ENCODE peak calls at places on chromosomes 1 and 21, in four cellular contexts. S is K562, W is GM12878, X is H1. U is an unnamed sample.
A peak's percentile ranks its signal among the peaks of the same experiment; 100 is the strongest.

GRCh38 chr1:20981903-20982695 is 194.6 kb downstream of the EIF4G3 start:
- DNase-seq in S (no peak), W (no peak), X (no peak), U (peak; percentile 28)

GRCh38 chr1:115278241-115278640 is 59.8 kb downstream of the NGF start:
- DNase-seq in S (no peak), W (no peak), X (no peak), U (no peak)

GRCh38 chr1:214549604-214550338 is 1.6 kb downstream of the PTPN14 start:
- DNase-seq in S (no peak), W (no peak), X (no peak), U (no peak)

GRCh38 chr21:46289655-46290178 is 3.6 kb downstream of the YBEY start:
- DNase-seq in S (no peak), W (no peak), X (no peak), U (no peak)

GRCh38 chr1:107740574-107740973 is 224.4 kb downstream of the VAV3 start:
- DNase-seq in S (no peak), W (no peak), X (no peak), U (no peak)

GRCh38 chr1:89309828-89310227 is 37.2 kb upstream of the GBP5 start:
- DNase-seq in S (no peak), W (no peak), X (no peak), U (no peak)

GRCh38 chr1:41314376-41314775 is 46.9 kb upstream of the FOXO6 start:
- DNase-seq in S (peak; percentile 4), W (no peak), X (no peak), U (no peak)

GRCh38 chr1:156676820-156677615 is at the start of gene NES:
- DNase-seq in S (peak; percentile 92), W (no peak), X (no peak), U (peak; percentile 75)

GRCh38 chr1:195520757-195521156 is 1087.5 kb downstream of the KCNT2 start:
- DNase-seq in S (no peak), W (no peak), X (no peak), U (no peak)

GRCh38 chr1:6424619-6425593 is at the start of gene ESPN:
- DNase-seq in S (peak; percentile 93), W (no peak), X (no peak), U (no peak)

GRCh38 chr21:34728479-34728878 is 59.7 kb downstream of the CLIC6 start:
- DNase-seq in S (no peak), W (no peak), X (no peak), U (no peak)

GRCh38 chr1:119893238-119893791 is 3.0 kb downstream of the ADAM30 start:
- DNase-seq in S (no peak), W (no peak), X (no peak), U (no peak)

GRCh38 chr1:43706598-43707190 is 642 bp upstream of the ST3GAL3 start:
- DNase-seq in S (peak; percentile 30), W (no peak), X (peak; percentile 17), U (peak; percentile 20)

GRCh38 chr1:227725036-227725435 is 10.1 kb downstream of the JMJD4 start:
- DNase-seq in S (no peak), W (no peak), X (no peak), U (no peak)

GRCh38 chr1:218591966-218592365 is 246.8 kb downstream of the TGFB2 start:
- DNase-seq in S (no peak), W (no peak), X (no peak), U (no peak)

GRCh38 chr1:247228133-247228532 is 27.7 kb upstream of the VN1R5 start:
- DNase-seq in S (no peak), W (no peak), X (no peak), U (no peak)

GRCh38 chr1:67019600-67020136 is 34.3 kb downstream of the SLC35D1 start:
- DNase-seq in S (no peak), W (no peak), X (no peak), U (no peak)

GRCh38 chr1:9041116-9041779 is 15.0 kb upstream of the SLC2A7 start:
- DNase-seq in S (no peak), W (no peak), X (no peak), U (no peak)

GRCh38 chr1:9047019-9047418 is 20.8 kb upstream of the SLC2A7 start:
- DNase-seq in S (no peak), W (no peak), X (no peak), U (no peak)

GRCh38 chr1:9042272-9042671 is 16.0 kb upstream of the SLC2A7 start:
- DNase-seq in S (no peak), W (no peak), X (no peak), U (no peak)

GRCh38 chr1:9040659-9041030 is 14.4 kb upstream of the SLC2A7 start:
- DNase-seq in S (no peak), W (no peak), X (no peak), U (no peak)

DNA sequence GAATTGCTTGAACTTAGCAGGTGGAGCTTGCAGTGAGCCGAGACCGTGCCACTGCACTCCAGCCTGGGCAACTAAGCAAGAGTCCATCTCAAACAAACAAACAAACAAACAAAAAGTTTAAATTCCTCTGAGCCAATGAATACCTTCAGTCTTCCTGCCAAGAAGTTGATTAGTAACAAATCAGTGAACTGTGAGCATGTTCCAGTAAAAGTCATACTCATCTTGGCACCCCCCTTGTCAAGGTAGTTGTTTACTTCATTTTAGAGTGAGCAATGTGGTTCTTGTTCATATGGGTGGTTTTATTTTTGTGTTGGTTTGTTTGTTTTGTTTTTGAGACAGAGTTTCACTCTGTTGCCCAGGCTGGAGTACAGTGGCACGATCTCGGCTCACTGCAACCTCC is 18.0 kb upstream of the SLC2A7 start:
- DNase-seq in S (no peak), W (no peak), X (no peak), U (no peak)
- TF ChIP-seq BRCA1 in S (no peak), W (no peak), X (no peak), U (no peak)

DNA sequence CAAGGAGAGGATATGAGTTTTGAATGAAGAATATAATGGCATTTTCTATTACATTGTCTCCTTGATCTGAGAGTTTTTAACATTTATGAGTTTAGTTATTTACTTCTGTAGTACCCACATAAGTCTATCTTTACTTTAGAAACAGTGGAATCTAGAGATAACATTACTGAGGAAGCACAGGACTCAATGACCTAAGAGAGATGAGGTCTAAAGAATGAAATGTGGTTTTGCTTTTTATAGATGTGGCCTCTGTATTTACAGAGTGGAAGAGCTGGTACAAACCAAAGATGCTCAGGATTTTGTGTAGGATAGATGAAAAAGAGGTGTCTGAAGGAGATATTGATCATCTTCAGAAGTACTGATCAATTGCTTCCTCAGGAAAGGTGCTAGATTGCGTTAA is 177.3 kb downstream of the KCTD3 start:
- DNase-seq in S (no peak), W (no peak), X (no peak), U (no peak)
- TF ChIP-seq BRCA1 in S (no peak), W (no peak), X (no peak), U (no peak)

DNA sequence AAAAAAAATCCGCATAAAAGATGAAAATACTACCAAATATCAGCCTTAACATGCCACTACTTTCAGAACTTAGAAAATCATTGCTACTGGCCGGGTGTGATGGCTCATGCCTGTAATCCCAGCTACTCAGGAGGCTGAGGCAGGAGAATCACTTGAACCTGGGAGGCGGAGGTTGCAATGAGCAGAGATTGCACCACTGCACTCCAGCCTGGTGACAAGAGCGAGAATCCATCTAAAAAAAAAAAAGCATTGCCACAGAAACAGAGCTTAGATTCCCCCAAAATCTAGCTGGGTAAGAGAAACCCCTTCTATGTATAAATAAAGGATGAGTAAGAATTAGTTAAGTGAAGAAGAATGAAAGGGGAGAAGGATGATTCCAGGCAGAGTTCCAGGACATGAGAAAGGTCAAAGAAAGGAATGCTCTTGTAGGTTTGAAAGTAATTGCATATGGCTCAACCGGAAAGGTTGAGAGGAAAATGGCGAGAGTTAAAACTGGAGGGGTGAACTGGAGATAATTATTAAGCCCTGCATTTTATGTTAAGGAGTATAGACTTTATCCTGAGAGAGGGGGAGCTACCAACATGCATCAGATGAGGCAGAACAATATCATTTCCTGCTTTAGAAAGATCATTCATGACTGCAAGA is 19.7 kb upstream of the NRDC start:
- DNase-seq in S (no peak), W (no peak), X (no peak), U (no peak)
- TF ChIP-seq BRCA1 in S (no peak), W (no peak), X (no peak), U (no peak)

GRCh38 chr1:24694380-24694843 is 50.8 kb upstream of the CLIC4 start:
- DNase-seq in S (no peak), W (peak; percentile 79), X (no peak), U (no peak)
- TF ChIP-seq BRCA1 in S (no peak), W (no peak), X (no peak), U (no peak)

GRCh38 chr1:28887418-28887834 is 26.9 kb upstream of the EPB41 start:
- DNase-seq in S (peak; percentile 66), W (no peak), X (no peak), U (no peak)
- TF ChIP-seq BRCA1 in S (no peak), W (no peak), X (no peak), U (no peak)

GRCh38 chr21:42009018-42009830 is 936 bp downstream of the ZBTB21 start:
- DNase-seq in S (peak; percentile 72), W (no peak), X (no peak), U (peak; percentile 62)
- TF ChIP-seq BRCA1 in S (no peak), W (no peak), X (no peak), U (no peak)

GRCh38 chr1:68210829-68211228 is 21.5 kb downstream of the WLS start:
- DNase-seq in S (no peak), W (no peak), X (no peak), U (no peak)

GRCh38 chr1:68210027-68210426 is 22.3 kb downstream of the WLS start:
- DNase-seq in S (no peak), W (no peak), X (no peak), U (no peak)

GRCh38 chr1:68205794-68206358 is 26.4 kb downstream of the WLS start:
- DNase-seq in S (no peak), W (no peak), X (no peak), U (no peak)

GRCh38 chr1:68204965-68205630 is 27.2 kb downstream of the WLS start:
- DNase-seq in S (no peak), W (no peak), X (no peak), U (no peak)

GRCh38 chr1:68207129-68207689 is 25.1 kb downstream of the WLS start:
- DNase-seq in S (no peak), W (no peak), X (no peak), U (no peak)
- TF ChIP-seq BRCA1 in S (no peak), W (no peak), X (no peak), U (no peak)

GRCh38 chr1:77273891-77274290 is 7.9 kb upstream of the AK5 start:
- DNase-seq in S (no peak), W (no peak), X (no peak), U (no peak)
- TF ChIP-seq BRCA1 in S (no peak), W (no peak), X (no peak), U (no peak)

DNA sequence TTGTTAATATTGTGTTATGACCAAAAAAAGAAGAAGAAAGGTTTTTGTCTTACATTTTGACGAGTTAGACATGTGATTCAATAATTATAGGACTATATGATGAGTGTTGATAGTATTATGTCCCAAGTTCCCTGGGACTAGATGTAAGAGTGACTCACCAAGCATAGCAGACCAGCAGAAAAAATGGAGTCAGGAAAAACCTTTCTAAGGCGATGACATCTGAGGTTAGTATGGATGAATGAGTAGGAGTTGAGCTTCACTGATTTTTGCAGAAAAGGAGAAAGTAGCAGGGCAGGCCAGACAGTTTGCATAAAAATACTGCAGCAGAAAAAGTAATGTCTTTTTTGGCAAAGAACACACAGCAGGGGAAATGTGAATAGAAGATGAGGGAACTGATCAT is 1041.3 kb upstream of the ADGRL4 start:
- DNase-seq in S (no peak), W (no peak), X (no peak), U (no peak)
- TF ChIP-seq BRCA1 in S (no peak), W (no peak), X (no peak), U (no peak)

GRCh38 chr1:109757936-109758786 is 5.6 kb downstream of the EPS8L3 start:
- DNase-seq in S (no peak), W (no peak), X (no peak), U (no peak)
- TF ChIP-seq BRCA1 in S (no peak), W (no peak), X (no peak), U (no peak)

U was measured in HepG2.